ENCODE peak calls at places on chromosomes 7 and 10, in five cellular contexts. U, T, R, F and H are unnamed samples.

GRCh38 chr10:89163265-89163995 is 43.7 kb downstream of the CH25H start:
- DNase-seq in U (peak), T (no peak), R (peak), F (peak), H (no peak)

GRCh38 chr10:24643679-24644209 is 79.9 kb downstream of the ARHGAP21 start:
- DNase-seq in U (no peak), T (no peak), R (no peak), F (no peak), H (no peak)

GRCh38 chr7:45573636-45574470 is at the start of gene ADCY1:
- DNase-seq in U (no peak), T (no peak), R (no peak), F (no peak), H (no peak)

GRCh38 chr7:80827238-80827633 is 91.6 kb downstream of the SEMA3C start:
- DNase-seq in U (no peak), T (peak), R (no peak), F (no peak), H (no peak)

GRCh38 chr7:112296416-112296815 is 89.9 kb downstream of the ZNF277 start:
- DNase-seq in U (no peak), T (no peak), R (no peak), F (no peak), H (no peak)

GRCh38 chr7:1290262-1291039 is 57.8 kb downstream of the UNCX start:
- DNase-seq in U (peak), T (no peak), R (peak), F (no peak), H (no peak)

GRCh38 chr10:121368347-121369025 is 229.8 kb downstream of the FGFR2 start:
- DNase-seq in U (no peak), T (no peak), R (no peak), F (no peak), H (no peak)

GRCh38 chr10:74831518-74832120 is 5.2 kb downstream of the KAT6B start:
- DNase-seq in U (no peak), T (no peak), R (no peak), F (no peak), H (no peak)

GRCh38 chr7:98472391-98473002 is 71.6 kb upstream of the BAIAP2L1 start:
- DNase-seq in U (no peak), T (no peak), R (no peak), F (no peak), H (no peak)

GRCh38 chr10:23021430-23021829 is 73.9 kb upstream of the MSRB2 start:
- DNase-seq in U (no peak), T (no peak), R (no peak), F (no peak), H (no peak)

GRCh38 chr10:23024002-23024401 is 71.4 kb upstream of the MSRB2 start:
- DNase-seq in U (no peak), T (no peak), R (no peak), F (no peak), H (no peak)
- H3K4me3 ChIP-seq in U (no peak), T (no peak), R (no peak), F (no peak), H (no peak)

GRCh38 chr7:46660402-46660801 is 739.3 kb upstream of the IGFBP3 start:
- DNase-seq in U (no peak), T (no peak), R (no peak), F (no peak), H (no peak)
- H3K4me3 ChIP-seq in U (no peak), T (no peak), R (no peak), F (no peak), H (no peak)

DNA sequence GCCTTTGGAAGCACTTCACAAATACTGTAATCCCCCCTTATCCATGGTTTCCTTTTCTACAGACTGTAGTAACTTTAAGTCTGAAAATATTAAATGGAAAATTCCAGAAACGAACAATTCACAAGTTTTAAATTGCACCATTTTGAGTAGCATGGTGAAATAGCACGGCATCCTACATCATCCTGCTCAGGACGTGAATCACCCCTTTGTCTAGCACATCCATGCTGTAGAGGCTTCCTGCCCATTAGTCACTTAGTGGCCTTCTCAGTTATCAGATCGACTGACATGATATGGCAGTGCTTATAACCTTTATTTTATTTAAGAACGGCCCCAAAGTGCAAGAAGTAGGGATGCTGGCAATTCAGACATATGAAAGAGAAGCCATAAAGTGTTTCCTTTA is 82.7 kb downstream of the CPXM2 start:
- DNase-seq in U (no peak), T (no peak), R (no peak), F (no peak), H (no peak)
- H3K4me3 ChIP-seq in U (no peak), T (no peak), R (no peak), F (no peak), H (no peak)

DNA sequence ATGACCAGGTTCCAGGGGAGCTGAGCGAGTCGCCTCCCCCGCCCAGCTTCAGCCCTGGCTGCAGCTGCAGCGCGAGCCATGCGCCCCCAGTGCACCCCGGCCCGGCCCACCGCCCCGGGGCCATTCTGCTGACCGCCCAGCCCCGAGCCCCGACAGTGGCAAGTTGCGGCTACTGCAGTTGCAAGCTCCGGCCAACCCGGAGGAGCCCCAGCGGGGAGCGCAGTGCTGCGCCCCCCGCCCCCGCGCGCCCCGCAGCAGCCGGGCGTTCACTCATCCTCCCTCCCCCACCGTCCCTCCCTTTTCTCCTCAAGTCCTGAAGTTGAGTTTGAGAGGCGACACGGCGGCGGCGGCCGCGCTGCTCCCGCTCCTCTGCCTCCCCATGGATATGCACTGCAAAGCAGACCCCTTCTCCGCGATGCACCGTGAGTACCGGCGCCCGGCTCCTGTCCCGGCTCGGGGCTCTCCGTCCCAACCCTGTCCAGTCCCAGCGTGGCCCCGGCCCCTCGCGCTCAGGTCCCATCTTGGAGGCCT is 565 bp downstream of the PAX2 start:
- DNase-seq in U (no peak), T (no peak), R (peak), F (no peak), H (no peak)
- H3K4me3 ChIP-seq in U (no peak), T (no peak), R (peak), F (peak), H (no peak)

DNA sequence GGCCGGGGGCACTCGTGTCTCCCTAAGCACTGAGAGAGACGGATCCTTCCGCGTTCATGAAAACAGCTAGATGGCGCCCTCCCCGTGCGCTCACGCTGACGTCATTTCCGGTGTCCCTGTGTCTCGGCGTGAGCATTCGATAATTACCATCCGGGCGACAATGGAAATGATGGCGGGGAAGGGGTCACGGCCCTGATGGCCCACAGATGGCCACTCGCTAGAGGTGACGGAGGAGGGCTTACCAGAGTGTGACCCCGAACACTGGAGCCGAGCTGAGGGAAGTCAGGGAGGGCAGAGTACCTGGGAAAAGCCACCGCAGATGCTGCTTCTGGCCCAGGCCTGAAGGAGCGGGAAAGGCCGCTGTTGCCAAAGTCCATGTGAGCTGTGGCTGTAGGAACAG is 222.9 kb downstream of the TCERG1L start:
- DNase-seq in U (no peak), T (no peak), R (no peak), F (no peak), H (no peak)
- H3K4me3 ChIP-seq in U (no peak), T (no peak), R (no peak), F (no peak), H (no peak)

DNA sequence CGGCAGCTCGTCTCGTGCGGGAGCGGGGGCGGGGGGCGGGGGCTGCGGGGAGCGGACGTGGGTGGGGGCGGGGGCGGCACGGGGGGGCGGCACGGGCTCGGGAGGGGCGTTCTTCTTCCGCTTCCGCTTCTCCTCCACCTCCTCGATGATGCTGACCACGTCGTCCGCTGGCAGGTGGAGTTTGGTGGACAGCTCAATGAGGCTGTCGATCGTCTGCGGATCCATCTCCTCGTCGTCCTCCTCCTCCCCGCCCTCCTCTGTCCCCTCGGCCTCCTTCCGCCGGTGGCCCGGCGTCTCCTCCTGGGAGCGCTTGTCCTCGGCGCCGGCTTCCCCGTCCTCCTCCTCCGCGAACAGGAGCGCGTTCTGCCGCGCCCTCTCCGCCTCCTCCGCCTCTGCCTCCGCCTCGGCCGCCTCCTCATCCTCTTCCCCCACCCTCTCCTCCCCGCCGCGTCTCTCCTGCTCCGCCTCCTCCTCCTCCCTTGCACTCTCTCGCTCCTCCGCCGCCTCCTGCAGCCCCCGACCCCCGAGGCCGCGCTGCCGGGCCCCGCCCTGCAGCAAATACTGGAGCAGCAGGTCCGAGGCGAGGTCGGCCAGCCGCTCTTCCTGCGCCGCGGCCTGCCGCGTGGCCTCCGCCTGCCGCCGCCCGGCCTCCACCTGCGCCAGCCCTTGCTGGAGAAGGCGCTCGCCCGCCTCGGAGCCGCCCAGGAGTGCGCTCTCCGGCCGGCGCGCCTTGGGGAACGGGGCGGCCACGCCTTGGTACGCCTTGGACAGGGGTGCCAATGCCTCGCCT is 1.9 kb downstream of the VGF start:
- DNase-seq in U (peak), T (no peak), R (peak), F (no peak), H (no peak)
- H3K4me3 ChIP-seq in U (no peak), T (peak), R (peak), F (peak), H (peak)

GRCh38 chr10:22345301-22346086 is at the start of gene SPAG6:
- DNase-seq in U (no peak), T (no peak), R (peak), F (no peak), H (no peak)
- H3K4me3 ChIP-seq in U (no peak), T (peak), R (no peak), F (peak), H (peak)